ENCODE peak calls at places on chromosomes 3 and 15, in seven cellular contexts. L is breast epithelium, Z is A549, A is tibial nerve, E is Peyer's patch, R is endothelial cell of umbilical vein, G is thyroid gland. D is an unnamed sample.

GRCh38 chr15:52566889-52567288 is 1.9 kb downstream of the ARPP19 start:
- DNase-seq in G (peak; percentile 19), E (no peak), R (peak; percentile 26), L (no peak), Z (no peak), A (no peak), D (no peak)

GRCh38 chr3:40333852-40334251 is 24.3 kb downstream of the EIF1B start:
- DNase-seq in L (no peak), R (no peak), A (no peak), E (no peak), G (no peak), Z (no peak), D (no peak)

GRCh38 chr3:111012388-111013248 is 59.0 kb upstream of the NECTIN3 start:
- DNase-seq in Z (peak; percentile 24), R (no peak), L (no peak), A (no peak), G (peak; percentile 33), E (no peak), D (no peak)

GRCh38 chr15:90915808-90916440 is 12.8 kb downstream of the MAN2A2 start:
- DNase-seq in G (no peak), R (no peak), E (peak; percentile 67), Z (no peak), L (no peak), A (no peak), D (peak; percentile 44)

GRCh38 chr3:59809750-59810444 is 760.1 kb upstream of the CFAP20DC start:
- DNase-seq in A (no peak), G (no peak), L (no peak), Z (peak; percentile 43), E (no peak), R (no peak), D (peak; percentile 23)

GRCh38 chr3:126149256-126149902 is 31.0 kb downstream of the ALDH1L1 start:
- DNase-seq in L (peak; percentile 7), R (no peak), Z (no peak), E (no peak), A (no peak), G (no peak), D (no peak)

GRCh38 chr15:23035964-23036566 is 3.3 kb downstream of the TUBGCP5 start:
- DNase-seq in A (no peak), E (peak; percentile 68), L (no peak), G (peak; percentile 21), R (peak; percentile 46), Z (peak; percentile 79), D (peak; percentile 71)

GRCh38 chr15:31360843-31361763 is 34.5 kb downstream of the KLF13 start:
- DNase-seq in Z (no peak), A (no peak), L (no peak), R (no peak), G (peak; percentile 50), E (peak; percentile 96), D (peak; percentile 46)

GRCh38 chr15:84840255-84840654 is 23.1 kb downstream of the ALPK3 start:
- DNase-seq in Z (no peak), G (no peak), A (no peak), L (no peak), E (no peak), R (no peak), D (no peak)

GRCh38 chr3:111732248-111732879 is 126.7 kb upstream of the PHLDB2 start:
- DNase-seq in A (no peak), R (no peak), E (no peak), L (no peak), Z (peak; percentile 53), G (no peak), D (no peak)

GRCh38 chr3:170605490-170605889 is 19.6 kb upstream of the SLC7A14 start:
- DNase-seq in A (no peak), Z (no peak), E (no peak), G (no peak), R (no peak), L (no peak), D (no peak)

GRCh38 chr15:21262851-21263400 is 177.4 kb downstream of the POTEB3 start:
- DNase-seq in E (no peak), A (no peak), L (no peak), R (no peak), G (no peak), Z (peak; percentile 39), D (peak; percentile 82)

GRCh38 chr3:183394150-183394549 is 34.3 kb downstream of the MCF2L2 start:
- DNase-seq in G (no peak), L (no peak), Z (no peak), E (no peak), R (no peak), A (no peak), D (no peak)

GRCh38 chr15:73482184-73482583 is 39.2 kb downstream of the REC114 start:
- DNase-seq in E (no peak), G (no peak), A (no peak), R (no peak), Z (no peak), L (no peak), D (no peak)

GRCh38 chr3:131903988-131904415 is 130.8 kb downstream of the CPNE4 start:
- DNase-seq in G (peak; percentile 62), A (no peak), Z (peak; percentile 71), E (no peak), L (no peak), R (no peak), D (no peak)

GRCh38 chr3:124609402-124609801 is 120.8 kb upstream of the UMPS start:
- DNase-seq in Z (no peak), E (peak; percentile 80), R (no peak), G (no peak), L (no peak), A (no peak), D (no peak)

GRCh38 chr3:15797600-15798303 is at the start of gene ANKRD28:
- DNase-seq in E (no peak), R (peak; percentile 95), A (no peak), G (no peak), L (no peak), Z (peak; percentile 89), D (no peak)

GRCh38 chr3:184388936-184389230 is 9.0 kb downstream of the CHRD start:
- DNase-seq in A (no peak), G (no peak), R (no peak), E (no peak), L (no peak), Z (no peak), D (no peak)

GRCh38 chr3:188664795-188665194 is 507.0 kb upstream of the TPRG1 start:
- DNase-seq in G (no peak), A (no peak), Z (peak; percentile 47), L (no peak), E (peak; percentile 52), R (peak; percentile 18), D (no peak)

GRCh38 chr3:61858054-61858453 is 296.7 kb downstream of the PTPRG start:
- DNase-seq in L (no peak), R (peak; percentile 57), E (no peak), Z (no peak), G (no peak), A (no peak), D (no peak)

GRCh38 chr15:60605879-60606304 is 127.0 kb upstream of the ICE2 start:
- DNase-seq in G (no peak), E (no peak), L (no peak), A (no peak), R (peak; percentile 99), Z (no peak), D (no peak)

GRCh38 chr3:38730281-38730680 is 80.8 kb upstream of the SCN5A start:
- DNase-seq in E (no peak), A (no peak), L (no peak), Z (no peak), G (no peak), R (peak; percentile 63), D (no peak)

GRCh38 chr3:102419786-102420185 is 15.0 kb upstream of the ZPLD1 start:
- DNase-seq in R (no peak), G (no peak), Z (no peak), L (no peak), E (no peak), A (no peak), D (no peak)

GRCh38 chr15:31383150-31383549 is 56.5 kb downstream of the KLF13 start:
- DNase-seq in L (no peak), E (peak; percentile 42), R (no peak), Z (no peak), A (no peak), G (no peak), D (no peak)

GRCh38 chr15:66783327-66784124 is 81.5 kb downstream of the SMAD6 start:
- DNase-seq in R (no peak), E (peak; percentile 23), Z (no peak), L (no peak), A (no peak), G (no peak), D (no peak)

GRCh38 chr3:32374788-32375595 is 16.7 kb upstream of the CMTM7 start:
- DNase-seq in G (peak; percentile 63), E (peak; percentile 86), R (peak; percentile 80), A (peak; percentile 51), Z (peak; percentile 71), L (peak; percentile 62), D (peak; percentile 86)

GRCh38 chr15:77821188-77821958 is 188.7 kb upstream of the LINGO1 start:
- DNase-seq in L (peak; percentile 24), E (peak; percentile 56), Z (peak; percentile 77), G (peak; percentile 62), R (peak; percentile 55), A (peak; percentile 20), D (peak; percentile 76)

GRCh38 chr3:57283366-57283765 is 9.1 kb downstream of the ASB14 start:
- DNase-seq in Z (no peak), E (no peak), G (no peak), A (no peak), L (no peak), R (no peak), D (no peak)
- H3K4me1 ChIP-seq in Z (no peaks in the 10 kb centered on the region), E (no peaks in the 10 kb centered on the region), G (no peaks in the 10 kb centered on the region), A (no peaks in the 10 kb centered on the region), L (no peaks in the 10 kb centered on the region), R (peaks cover 8% of the 10 kb centered on the region), D (no peaks in the 10 kb centered on the region)

DNA sequence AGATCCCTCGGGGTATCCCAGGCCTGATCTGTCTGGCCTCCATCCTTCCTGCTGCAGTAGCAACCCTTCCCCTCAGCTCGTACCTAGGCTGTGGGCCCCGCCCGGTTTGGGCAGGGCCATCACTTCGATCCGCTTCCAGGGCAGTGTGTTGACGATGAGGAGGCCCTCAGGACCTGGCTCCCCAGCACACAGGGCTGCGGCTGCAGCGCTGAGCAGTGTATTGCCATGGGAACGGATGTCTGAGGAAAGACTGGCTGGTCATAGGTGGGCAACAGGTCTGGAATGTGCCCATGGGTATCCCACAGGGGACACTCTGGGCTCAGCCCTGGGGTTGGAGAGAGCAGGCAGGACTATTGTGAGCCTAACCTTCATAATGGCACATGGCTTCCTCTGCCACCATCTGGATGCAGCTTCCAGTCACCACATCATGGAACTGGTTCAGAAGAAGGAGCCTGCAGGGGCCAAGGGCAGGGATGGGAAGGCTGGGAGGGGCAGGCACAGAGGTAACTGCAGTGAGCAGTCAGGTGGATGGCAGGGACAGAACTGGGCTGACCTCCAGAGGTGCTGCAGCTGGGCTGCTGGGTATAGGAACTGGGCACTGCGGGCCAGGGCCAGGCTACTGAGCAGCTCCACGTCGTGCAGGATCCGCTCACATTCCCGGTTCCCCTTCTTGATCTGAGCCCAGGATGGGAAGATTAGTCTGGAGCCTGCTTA is 8.7 kb downstream of the MAN2C1 start:
- DNase-seq in R (no peak), L (no peak), A (no peak), E (peak; percentile 40), G (no peak), Z (no peak), D (no peak)
- TF ChIP-seq POLR2A in R (no peak), L (no peak), A (no peak), E (no peak), G (no peak), Z (no peak), D (no peak)

GRCh38 chr3:172519241-172519640 is 4.0 kb downstream of the TNFSF10 start:
- DNase-seq in G (no peak), A (no peak), L (no peak), R (no peak), E (no peak), Z (no peak), D (no peak)
- H3K27ac ChIP-seq in G (no peak overlapping the region), A (no peak overlapping the region), L (peak overlapping the region; percentile 92), R (no peak overlapping the region), E (peak overlapping the region; percentile 85), Z (no peak overlapping the region), D (no peak overlapping the region)

GRCh38 chr15:96272427-96272826 is 58.1 kb upstream of the NR2F2 start:
- DNase-seq in A (no peak), E (no peak), R (no peak), Z (no peak), L (no peak), G (no peak), D (no peak)
- H3K4me1 ChIP-seq in A (no peaks in the 10 kb centered on the region), E (no peaks in the 10 kb centered on the region), R (peaks cover 41% of the 10 kb centered on the region), Z (peaks cover 56% of the 10 kb centered on the region), L (no peaks in the 10 kb centered on the region), G (no peaks in the 10 kb centered on the region), D (no peaks in the 10 kb centered on the region)